ENCODE peak calls at places on chromosomes 6 and 20, in five cellular contexts. One of them, this sample, is unnamed.

GRCh38 chr20:9570612-9571011 is 56.2 kb downstream of the LAMP5 start:
- DNase-seq in EH: no peak
- DNase-seq in NCI-H1436 treated with DMSO at 0.1 percent for 48 hours: no peak
- DNase-seq in CD8-positive, alpha-beta memory T cell: no peak
- DNase-seq in HFF-Myc: no peak
- DNase-seq in this sample: no peak

GRCh38 chr20:11252447-11252846 is 578.6 kb upstream of the JAG1 start:
- DNase-seq in CD8-positive, alpha-beta memory T cell: no peak
- DNase-seq in EH: no peak
- DNase-seq in HFF-Myc: no peak
- DNase-seq in NCI-H1436 treated with DMSO at 0.1 percent for 48 hours: no peak
- DNase-seq in this sample: no peak

GRCh38 chr6:11381801-11382513 is 149.5 kb upstream of the NEDD9 start:
- DNase-seq in CD8-positive, alpha-beta memory T cell: peak
- DNase-seq in EH: no peak
- DNase-seq in HFF-Myc: no peak
- DNase-seq in NCI-H1436 treated with DMSO at 0.1 percent for 48 hours: no peak
- DNase-seq in this sample: peak

GRCh38 chr20:4006640-4007039 is 8.7 kb downstream of the RNF24 start:
- DNase-seq in EH: no peak
- DNase-seq in CD8-positive, alpha-beta memory T cell: no peak
- DNase-seq in NCI-H1436 treated with DMSO at 0.1 percent for 48 hours: no peak
- DNase-seq in HFF-Myc: no peak
- DNase-seq in this sample: no peak

GRCh38 chr6:149884215-149884614 is 13.7 kb downstream of the RAET1E start:
- DNase-seq in CD8-positive, alpha-beta memory T cell: no peak
- DNase-seq in NCI-H1436 treated with DMSO at 0.1 percent for 48 hours: no peak
- DNase-seq in EH: peak
- DNase-seq in HFF-Myc: no peak
- DNase-seq in this sample: no peak

GRCh38 chr20:44967207-44967807 is 995 bp downstream of the STK4 start:
- DNase-seq in CD8-positive, alpha-beta memory T cell: no peak
- DNase-seq in HFF-Myc: no peak
- DNase-seq in NCI-H1436 treated with DMSO at 0.1 percent for 48 hours: no peak
- DNase-seq in EH: peak
- DNase-seq in this sample: peak

GRCh38 chr20:13455713-13456112 is 183.0 kb downstream of the TASP1 start:
- DNase-seq in EH: peak
- DNase-seq in NCI-H1436 treated with DMSO at 0.1 percent for 48 hours: no peak
- DNase-seq in CD8-positive, alpha-beta memory T cell: no peak
- DNase-seq in HFF-Myc: no peak
- DNase-seq in this sample: no peak

GRCh38 chr6:139871844-139872510 is 497.5 kb upstream of the CITED2 start:
- DNase-seq in EH: no peak
- DNase-seq in NCI-H1436 treated with DMSO at 0.1 percent for 48 hours: no peak
- DNase-seq in CD8-positive, alpha-beta memory T cell: no peak
- DNase-seq in HFF-Myc: no peak
- DNase-seq in this sample: no peak

GRCh38 chr6:122712093-122712863 is 67.2 kb upstream of the FABP7 start:
- DNase-seq in CD8-positive, alpha-beta memory T cell: no peak
- DNase-seq in HFF-Myc: no peak
- DNase-seq in NCI-H1436 treated with DMSO at 0.1 percent for 48 hours: no peak
- DNase-seq in EH: peak
- DNase-seq in this sample: no peak

GRCh38 chr6:75546401-75546800 is 52.8 kb upstream of the FILIP1 start:
- DNase-seq in HFF-Myc: peak
- DNase-seq in CD8-positive, alpha-beta memory T cell: no peak
- DNase-seq in EH: peak
- DNase-seq in NCI-H1436 treated with DMSO at 0.1 percent for 48 hours: no peak
- DNase-seq in this sample: no peak

GRCh38 chr6:84549912-84550311 is 214.5 kb downstream of the TBX18 start:
- DNase-seq in NCI-H1436 treated with DMSO at 0.1 percent for 48 hours: no peak
- DNase-seq in EH: no peak
- DNase-seq in HFF-Myc: no peak
- DNase-seq in CD8-positive, alpha-beta memory T cell: no peak
- DNase-seq in this sample: no peak

GRCh38 chr6:36958775-36959554 is 4.4 kb downstream of the PI16 start:
- DNase-seq in HFF-Myc: no peak
- DNase-seq in NCI-H1436 treated with DMSO at 0.1 percent for 48 hours: no peak
- DNase-seq in EH: no peak
- DNase-seq in CD8-positive, alpha-beta memory T cell: no peak
- DNase-seq in this sample: no peak

GRCh38 chr6:43267619-43268347 is 24.5 kb downstream of the TTBK1 start:
- DNase-seq in CD8-positive, alpha-beta memory T cell: no peak
- DNase-seq in HFF-Myc: no peak
- DNase-seq in NCI-H1436 treated with DMSO at 0.1 percent for 48 hours: no peak
- DNase-seq in EH: no peak
- DNase-seq in this sample: no peak

GRCh38 chr6:151060096-151060741 is 179.5 kb upstream of the AKAP12 start:
- DNase-seq in HFF-Myc: peak
- DNase-seq in EH: peak
- DNase-seq in NCI-H1436 treated with DMSO at 0.1 percent for 48 hours: no peak
- DNase-seq in CD8-positive, alpha-beta memory T cell: no peak
- DNase-seq in this sample: no peak

GRCh38 chr6:138393871-138394783 is 9.9 kb upstream of the HEBP2 start:
- DNase-seq in CD8-positive, alpha-beta memory T cell: no peak
- DNase-seq in NCI-H1436 treated with DMSO at 0.1 percent for 48 hours: no peak
- DNase-seq in EH: no peak
- DNase-seq in HFF-Myc: no peak
- DNase-seq in this sample: no peak

GRCh38 chr6:154848580-154848979 is 115.4 kb downstream of the SCAF8 start:
- DNase-seq in EH: peak
- DNase-seq in HFF-Myc: no peak
- DNase-seq in NCI-H1436 treated with DMSO at 0.1 percent for 48 hours: no peak
- DNase-seq in CD8-positive, alpha-beta memory T cell: no peak
- DNase-seq in this sample: no peak

GRCh38 chr6:163354779-163355431 is 59.6 kb upstream of the QKI start:
- DNase-seq in EH: no peak
- DNase-seq in CD8-positive, alpha-beta memory T cell: no peak
- DNase-seq in NCI-H1436 treated with DMSO at 0.1 percent for 48 hours: no peak
- DNase-seq in HFF-Myc: no peak
- DNase-seq in this sample: no peak

GRCh38 chr20:24627926-24628325 is 158.5 kb downstream of the SYNDIG1 start:
- DNase-seq in CD8-positive, alpha-beta memory T cell: no peak
- DNase-seq in NCI-H1436 treated with DMSO at 0.1 percent for 48 hours: no peak
- DNase-seq in HFF-Myc: no peak
- DNase-seq in EH: no peak
- DNase-seq in this sample: no peak

GRCh38 chr20:22819784-22820183 is 215.3 kb upstream of the SSTR4 start:
- DNase-seq in HFF-Myc: no peak
- DNase-seq in CD8-positive, alpha-beta memory T cell: no peak
- DNase-seq in EH: no peak
- DNase-seq in NCI-H1436 treated with DMSO at 0.1 percent for 48 hours: no peak
- DNase-seq in this sample: no peak

GRCh38 chr20:62707981-62708521 is 585 bp upstream of the NTSR1 start:
- DNase-seq in NCI-H1436 treated with DMSO at 0.1 percent for 48 hours: no peak
- DNase-seq in EH: no peak
- DNase-seq in HFF-Myc: no peak
- DNase-seq in CD8-positive, alpha-beta memory T cell: no peak
- DNase-seq in this sample: no peak

GRCh38 chr6:31836036-31836675 is 8.6 kb downstream of the HSPA1B start:
- DNase-seq in HFF-Myc: no peak
- DNase-seq in EH: no peak
- DNase-seq in NCI-H1436 treated with DMSO at 0.1 percent for 48 hours: no peak
- DNase-seq in CD8-positive, alpha-beta memory T cell: no peak
- DNase-seq in this sample: no peak